ENCODE peak calls at places on chromosomes 13 and 19, in four cellular contexts. Y, P, T and N are unnamed samples.

GRCh38 chr13:81760316-81760715 is 1419.4 kb upstream of the SPRY2 start:
- DNase-seq in Y (no peak), P (no peak), T (no peak), N (no peak)

GRCh38 chr13:78201411-78201810 is 282.8 kb upstream of the EDNRB start:
- DNase-seq in Y (no peak), P (no peak), T (no peak), N (no peak)

GRCh38 chr19:12766051-12766521 is 9.3 kb downstream of the HOOK2 start:
- DNase-seq in Y (peak), P (no peak), T (peak), N (no peak)

GRCh38 chr13:30299746-30300145 is 7.6 kb downstream of the KATNAL1 start:
- DNase-seq in Y (no peak), P (no peak), T (no peak), N (no peak)

GRCh38 chr13:88656751-88657150 is 985.6 kb downstream of the SLITRK5 start:
- DNase-seq in Y (no peak), P (no peak), T (no peak), N (no peak)

GRCh38 chr13:32902898-32903297 is 113.3 kb upstream of the KL start:
- DNase-seq in Y (peak), P (peak), T (no peak), N (no peak)

GRCh38 chr19:1872807-1873523 is 9.6 kb upstream of the KLF16 start:
- DNase-seq in Y (no peak), P (no peak), T (no peak), N (no peak)

GRCh38 chr13:47256618-47257017 is 359.8 kb upstream of the HTR2A start:
- DNase-seq in Y (peak), P (no peak), T (no peak), N (no peak)

GRCh38 chr13:88429862-88430261 is 758.7 kb downstream of the SLITRK5 start:
- DNase-seq in Y (no peak), P (no peak), T (no peak), N (no peak)

GRCh38 chr13:94063096-94063495 is 416.4 kb downstream of the DCT start:
- DNase-seq in Y (peak), P (no peak), T (no peak), N (no peak)

GRCh38 chr19:10643968-10644290 is 10.2 kb upstream of the ILF3 start:
- DNase-seq in Y (peak), P (no peak), T (no peak), N (no peak)
- TF ChIP-seq CTCF in Y (no peak), P (no peak), T (no peak), N (no peak)

GRCh38 chr19:49119411-49120324 is at the start of gene PPFIA3:
- DNase-seq in Y (peak), P (no peak), T (peak), N (no peak)

GRCh38 chr19:49120868-49121267 is 1.5 kb downstream of the PPFIA3 start:
- DNase-seq in Y (no peak), P (no peak), T (no peak), N (no peak)

GRCh38 chr19:49117677-49118564 is 1.0 kb downstream of the C19orf73 start:
- DNase-seq in Y (no peak), P (no peak), T (no peak), N (no peak)

GRCh38 chr19:49120325-49120683 is 960 bp downstream of the PPFIA3 start:
- DNase-seq in Y (no peak), P (no peak), T (no peak), N (no peak)

GRCh38 chr19:49118565-49119410 is at the start of gene C19orf73:
- DNase-seq in Y (peak), P (peak), T (peak), N (peak)
- TF ChIP-seq CTCF in Y (no peak), P (no peak), T (no peak), N (no peak)

DNA sequence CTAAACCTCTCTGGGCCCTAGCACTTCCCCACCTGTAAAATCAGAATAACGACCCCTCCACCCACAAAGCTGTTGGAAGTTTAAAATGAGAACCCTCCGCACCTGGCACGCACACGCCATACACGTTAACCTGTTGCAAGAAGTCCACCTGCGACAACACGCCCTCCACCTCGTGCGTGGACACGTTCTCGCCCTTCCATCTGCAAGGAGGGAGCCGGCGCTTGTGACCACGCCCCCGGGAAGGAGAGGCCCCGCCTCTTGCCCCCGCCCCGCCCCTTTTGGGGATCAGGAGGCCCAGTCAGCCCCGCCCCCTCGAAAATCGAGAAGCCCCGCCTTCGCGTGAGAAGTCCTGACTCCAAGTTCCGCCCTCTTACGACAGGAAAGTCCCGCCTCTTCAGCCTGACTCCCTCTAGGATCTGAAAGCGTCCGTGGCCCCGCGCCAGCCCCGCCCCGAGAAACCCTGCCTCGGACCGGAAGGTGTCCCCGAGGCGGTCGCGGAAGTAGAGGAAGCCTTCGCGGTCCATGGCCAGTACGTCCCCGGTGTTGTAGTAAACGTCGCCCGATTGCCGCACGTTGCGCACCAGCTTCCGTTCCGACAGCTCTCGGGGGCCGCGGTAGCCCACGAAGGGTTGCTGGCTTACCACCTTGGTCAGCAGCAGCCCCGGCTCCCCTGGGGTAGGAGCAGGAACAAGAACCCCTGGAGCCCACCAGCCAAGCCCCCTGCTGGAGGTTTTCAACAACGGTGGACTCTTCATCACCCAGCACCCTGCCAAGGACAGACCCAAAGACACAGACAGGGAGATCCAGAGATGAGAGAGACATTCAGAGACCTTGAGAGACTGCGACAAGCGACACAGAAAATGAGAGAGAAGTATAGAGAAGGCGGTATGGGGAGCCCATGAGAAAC is 12.5 kb downstream of the SLC27A5 start:
- DNase-seq in Y (peak), P (peak), T (peak), N (peak)
- TF ChIP-seq CTCF in Y (peak), P (peak), T (no peak), N (no peak)

DNA sequence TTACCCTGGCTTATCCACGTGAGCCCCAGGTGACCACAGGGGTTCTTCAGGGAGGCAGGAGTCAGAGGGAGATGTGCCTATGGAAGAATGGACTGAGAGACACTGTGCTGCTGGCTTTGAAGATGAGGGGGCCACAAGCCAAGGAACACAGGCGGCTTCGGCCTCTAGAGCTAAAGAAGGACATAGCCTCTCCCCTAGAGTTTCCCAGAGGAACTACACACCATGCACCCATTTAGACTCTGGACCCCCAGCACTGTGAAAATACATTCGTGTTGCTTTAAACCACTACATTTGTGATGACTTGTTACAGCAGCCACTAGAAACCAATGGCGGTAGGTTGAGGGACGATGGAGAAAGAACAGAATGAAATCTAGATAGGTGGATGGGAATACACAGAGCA is 13.7 kb upstream of the ATF5 start:
- DNase-seq in Y (no peak), P (no peak), T (no peak), N (no peak)
- TF ChIP-seq CTCF in Y (no peak), P (no peak), T (no peak), N (no peak)

GRCh38 chr19:40744554-40745401 is 5.5 kb downstream of the ACTMAP start:
- DNase-seq in Y (no peak), P (no peak), T (no peak), N (no peak)
- TF ChIP-seq CTCF in Y (no peak), P (peak), T (peak), N (no peak)

GRCh38 chr13:44739120-44739519 is 163.0 kb upstream of the TSC22D1 start:
- DNase-seq in Y (no peak), P (no peak), T (no peak), N (no peak)
- TF ChIP-seq CTCF in Y (no peak), P (no peak), T (no peak), N (no peak)

GRCh38 chr13:70964124-70964523 is 855.9 kb upstream of the KLHL1 start:
- DNase-seq in Y (no peak), P (no peak), T (no peak), N (no peak)
- TF ChIP-seq CTCF in Y (no peak), P (no peak), T (no peak), N (no peak)

GRCh38 chr19:48469056-48469881 is at the start of gene CYTH2:
- DNase-seq in Y (peak), P (peak), T (peak), N (peak)
- TF ChIP-seq CTCF in Y (no peak), P (no peak), T (no peak), N (no peak)